ENCODE peak calls at places on chromosome 19, in eight cellular contexts. W, F, P, Y, R, M, C and X are unnamed samples.

GRCh38 chr19:533485-534058 is 2.0 kb downstream of the CDC34 start:
- DNase-seq in P (no peak), M (no peak), Y (no peak), C (no peak), R (no peak), W (no peak), F (no peak), X (no peak)

GRCh38 chr19:4186087-4186993 is 3.9 kb downstream of the ANKRD24 start:
- DNase-seq in F (peak; percentile 50), C (peak; percentile 85), R (peak; percentile 58), W (peak; percentile 78), M (peak; percentile 53), P (peak; percentile 75), Y (peak; percentile 42), X (peak; percentile 80)

GRCh38 chr19:55256562-55257460 is 2.0 kb downstream of the PPP6R1 start:
- DNase-seq in F (no peak), C (no peak), R (no peak), M (no peak), W (no peak), P (no peak), Y (no peak), X (no peak)

GRCh38 chr19:17576758-17577532 is 21.5 kb downstream of the COLGALT1 start:
- DNase-seq in M (no peak), P (no peak), W (peak; percentile 66), R (no peak), Y (no peak), F (no peak), C (peak; percentile 88), X (no peak)

GRCh38 chr19:11191273-11191755 is 6.0 kb downstream of the KANK2 start:
- DNase-seq in P (peak; percentile 72), Y (no peak), R (no peak), C (no peak), W (peak; percentile 97), M (no peak), F (no peak), X (no peak)

GRCh38 chr19:47351545-47351944 is 2.4 kb downstream of the DHX34 start:
- DNase-seq in P (no peak), M (no peak), F (no peak), C (no peak), R (no peak), Y (no peak), W (peak; percentile 42), X (no peak)

GRCh38 chr19:32611161-32611560 is 30.2 kb downstream of the PDCD5 start:
- DNase-seq in M (no peak), F (no peak), W (no peak), P (no peak), Y (no peak), C (peak; percentile 51), R (no peak), X (no peak)

GRCh38 chr19:33414667-33415605 is 41.4 kb downstream of the CEBPG start:
- DNase-seq in M (no peak), W (no peak), F (no peak), R (no peak), Y (no peak), C (no peak), P (no peak), X (peak; percentile 48)

GRCh38 chr19:35013047-35013819 is 13.1 kb downstream of the GRAMD1A start:
- DNase-seq in R (peak; percentile 69), M (peak; percentile 68), P (peak; percentile 76), W (peak; percentile 36), F (no peak), Y (peak; percentile 29), C (peak; percentile 85), X (peak; percentile 80)

GRCh38 chr19:1601613-1602064 is 3.6 kb downstream of the UQCR11 start:
- DNase-seq in F (no peak), W (no peak), P (no peak), M (no peak), Y (no peak), C (no peak), R (no peak), X (no peak)

GRCh38 chr19:39125554-39126311 is at the start of gene PAK4:
- DNase-seq in F (peak; percentile 98), M (peak; percentile 93), W (peak; percentile 96), P (peak; percentile 98), Y (peak; percentile 97), R (peak; percentile 92), C (peak; percentile 99), X (peak; percentile 99)

GRCh38 chr19:29487432-29487831 is 38.4 kb upstream of the VSTM2B start:
- DNase-seq in Y (no peak), W (no peak), F (no peak), M (no peak), P (no peak), C (no peak), R (no peak), X (no peak)

GRCh38 chr19:50703915-50704548 is 15.6 kb downstream of the SHANK1 start:
- DNase-seq in W (no peak), P (no peak), C (no peak), F (peak; percentile 40), Y (no peak), R (no peak), M (no peak), X (no peak)

GRCh38 chr19:33673996-33674395 is 52.2 kb downstream of the CHST8 start:
- DNase-seq in F (no peak), C (no peak), M (no peak), Y (no peak), R (no peak), W (no peak), P (no peak), X (peak; percentile 23)